ENCODE peak calls at places on chromosomes 16 and 17, in nine cellular contexts. G is breast epithelium; U is ovary; Q is GM23338; W is foreskin keratinocyte; N is progenitor cell of endocrine pancreas; C is GM10248; T is astrocyte of the spinal cord; D is CD4-positive, alpha-beta T cell. V is an unnamed sample.

GRCh38 chr16:87727346-87727745 is 38.4 kb downstream of the KLHDC4 start:
- DNase-seq in N (no peak), Q (no peak), T (no peak), C (no peak), D (no peak), W (no peak), G (no peak), U (no peak), V (no peak)

GRCh38 chr16:27408012-27408601 is 6.1 kb downstream of the IL21R start:
- DNase-seq in U (no peak), G (no peak), D (no peak), T (peak), W (peak), N (no peak), C (peak), Q (no peak), V (no peak)

GRCh38 chr16:19559242-19559910 is 3.9 kb downstream of the VPS35L start:
- DNase-seq in N (no peak), T (peak), D (peak), Q (peak), W (peak), G (no peak), C (peak), U (no peak), V (no peak)

GRCh38 chr17:40777459-40777858 is 4.9 kb downstream of the KRT27 start:
- DNase-seq in D (no peak), G (no peak), U (no peak), Q (no peak), W (no peak), C (no peak), N (no peak), T (no peak), V (no peak)

GRCh38 chr17:58665946-58666857 is 25.6 kb downstream of the TEX14 start:
- DNase-seq in N (no peak), T (no peak), W (peak), U (no peak), G (no peak), D (no peak), Q (no peak), C (no peak), V (no peak)

GRCh38 chr17:29451338-29451737 is 61.2 kb downstream of the TAOK1 start:
- DNase-seq in G (no peak), W (no peak), T (no peak), U (no peak), N (no peak), D (no peak), Q (no peak), C (no peak), V (no peak)

GRCh38 chr16:14560523-14560922 is 69.5 kb downstream of the PARN start:
- DNase-seq in N (no peak), D (no peak), T (no peak), Q (no peak), C (no peak), G (no peak), U (no peak), W (no peak), V (no peak)

GRCh38 chr16:80300876-80301275 is 239.9 kb upstream of the DYNLRB2 start:
- DNase-seq in Q (no peak), U (no peak), C (no peak), N (no peak), D (no peak), W (peak), G (no peak), T (peak), V (no peak)

GRCh38 chr17:2406271-2406902 is 5.5 kb upstream of the MNT start:
- DNase-seq in G (no peak), Q (no peak), T (no peak), U (no peak), D (no peak), W (peak), C (no peak), N (no peak), V (no peak)

GRCh38 chr16:4087099-4087885 is 28.9 kb downstream of the ADCY9 start:
- DNase-seq in D (no peak), N (no peak), C (no peak), W (no peak), G (no peak), U (no peak), T (no peak), Q (no peak), V (no peak)

GRCh38 chr17:66248285-66248684 is 19.1 kb upstream of the APOH start:
- DNase-seq in N (no peak), W (no peak), D (no peak), G (no peak), Q (no peak), T (no peak), C (no peak), U (no peak), V (no peak)

GRCh38 chr17:50710025-50710424 is 2.3 kb upstream of the ANKRD40 start:
- DNase-seq in D (no peak), U (no peak), Q (peak), G (no peak), N (no peak), W (no peak), T (no peak), C (no peak), V (no peak)

GRCh38 chr17:50712641-50713296 is 5.1 kb upstream of the ANKRD40 start:
- DNase-seq in N (no peak), G (no peak), Q (no peak), U (no peak), D (no peak), T (no peak), W (no peak), C (no peak), V (no peak)

GRCh38 chr17:50710650-50711049 is 2.9 kb upstream of the ANKRD40 start:
- DNase-seq in G (no peak), W (no peak), Q (no peak), D (no peak), C (no peak), T (no peak), U (no peak), N (no peak), V (no peak)

GRCh38 chr17:50707296-50708049 is at the start of gene ANKRD40:
- DNase-seq in D (peak), C (peak), N (peak), T (peak), G (peak), W (peak), Q (peak), U (peak), V (peak)

GRCh38 chr17:50708050-50709000 is 611 bp upstream of the ANKRD40 start:
- DNase-seq in C (no peak), Q (no peak), D (no peak), U (no peak), G (no peak), T (peak), W (no peak), N (no peak), V (no peak)
- TF ChIP-seq CTCF in C (peak), Q (no peak), D (no peak), U (peak), G (no peak), T (no peak), W (no peak), N (no peak), V (no peak)

GRCh38 chr17:64320613-64321553 is 57.8 kb upstream of the TEX2 start:
- DNase-seq in Q (peak), W (peak), G (no peak), U (peak), T (peak), N (peak), D (peak), C (peak), V (peak)
- TF ChIP-seq CTCF in Q (peak), W (peak), G (peak), U (peak), T (peak), N (peak), D (peak), C (peak), V (peak)

DNA sequence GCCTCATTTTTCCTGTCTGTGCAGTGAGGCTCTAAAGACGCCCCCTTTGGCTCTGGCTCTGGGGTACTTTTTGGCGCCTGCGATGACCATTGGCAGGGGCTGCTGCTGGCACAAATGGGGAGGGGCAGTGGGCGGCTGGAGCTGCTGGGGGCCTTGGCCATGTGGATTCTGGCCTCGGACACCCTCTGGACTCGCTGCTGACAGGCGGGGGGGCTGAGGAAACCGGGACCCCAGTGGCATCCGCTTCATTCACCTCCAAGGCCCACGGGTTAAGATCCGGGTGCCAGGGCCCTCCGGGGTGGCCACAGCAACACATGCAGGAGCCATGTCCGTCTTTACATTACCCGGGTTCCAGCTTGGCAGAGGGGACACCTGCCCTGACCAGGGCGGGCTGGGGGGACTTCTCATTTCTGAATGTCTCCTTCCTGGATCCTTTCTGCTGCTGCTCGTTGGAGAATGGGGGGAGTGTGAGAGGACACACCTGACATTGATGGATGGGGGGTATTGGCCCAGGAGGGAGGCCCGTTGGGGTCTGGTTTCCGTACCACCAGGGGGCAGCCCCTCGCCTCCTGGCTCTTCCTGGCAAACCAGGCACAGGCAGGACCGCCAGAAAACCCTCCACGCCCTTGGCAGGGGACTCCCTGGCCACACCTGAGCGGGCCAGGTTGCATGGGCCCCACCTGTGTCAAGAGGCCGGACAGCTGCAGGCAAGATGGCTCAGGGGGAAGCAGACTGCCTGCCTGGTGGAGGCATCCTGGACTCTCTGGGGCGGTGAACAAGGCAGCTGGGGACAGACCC is 21.8 kb downstream of the GSE1 start:
- DNase-seq in T (no peak), N (no peak), C (no peak), U (no peak), Q (peak), D (no peak), G (no peak), W (no peak), V (no peak)
- TF ChIP-seq CTCF in T (peak), N (peak), C (no peak), U (no peak), Q (peak), D (no peak), G (no peak), W (peak), V (no peak)

GRCh38 chr17:76356803-76357456 is 3.2 kb upstream of the PRPSAP1 start:
- DNase-seq in Q (no peak), G (no peak), D (no peak), U (no peak), W (no peak), T (no peak), N (no peak), C (no peak), V (no peak)

GRCh38 chr17:76354747-76355310 is 1.1 kb upstream of the PRPSAP1 start:
- DNase-seq in W (no peak), T (no peak), N (no peak), G (no peak), D (no peak), C (no peak), Q (peak), U (no peak), V (no peak)

GRCh38 chr17:76353004-76353598 is 615 bp downstream of the PRPSAP1 start:
- DNase-seq in C (peak), Q (peak), N (no peak), G (no peak), U (peak), D (no peak), T (no peak), W (no peak), V (peak)

GRCh38 chr17:76353599-76354316 is at the start of gene PRPSAP1:
- DNase-seq in Q (peak), W (peak), C (peak), T (peak), G (peak), D (peak), U (peak), N (peak), V (peak)

GRCh38 chr17:76354317-76354729 is 607 bp upstream of the PRPSAP1 start:
- DNase-seq in W (no peak), U (no peak), T (no peak), D (no peak), G (no peak), N (no peak), Q (no peak), C (no peak), V (no peak)
- TF ChIP-seq CTCF in W (no peak), U (no peak), T (no peak), D (no peak), G (no peak), N (no peak), Q (no peak), C (no peak), V (no peak)

DNA sequence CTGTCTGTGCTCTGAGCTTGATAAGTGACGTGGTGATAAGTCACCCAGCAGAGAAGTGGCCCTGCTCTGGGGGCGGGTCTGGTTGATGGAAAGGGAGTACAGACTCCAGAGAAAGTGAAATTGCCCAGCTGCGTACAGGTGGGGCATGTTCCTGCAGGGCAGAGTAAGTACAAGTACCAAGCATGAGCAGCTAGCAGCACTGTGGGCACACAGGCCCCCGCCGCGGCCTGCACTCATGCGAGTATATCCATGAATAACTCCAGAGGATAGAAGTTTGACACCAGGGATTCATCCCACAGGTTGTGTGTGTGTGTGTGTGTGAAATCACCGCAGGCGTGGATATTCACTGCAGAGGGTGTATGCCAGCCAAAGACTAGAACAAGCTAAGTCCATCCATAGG is 13.2 kb downstream of the DNAI2 start:
- DNase-seq in D (no peak), G (no peak), N (no peak), T (no peak), Q (no peak), U (no peak), C (no peak), W (no peak), V (no peak)
- TF ChIP-seq CTCF in D (no peak), G (no peak), N (no peak), T (no peak), Q (no peak), U (no peak), C (no peak), W (no peak), V (no peak)

GRCh38 chr16:67150058-67150832 is 553 bp downstream of the B3GNT9 start:
- DNase-seq in W (peak), N (no peak), C (peak), T (peak), U (peak), Q (peak), G (no peak), D (no peak), V (peak)
- TF ChIP-seq CTCF in W (peak), N (no peak), C (no peak), T (no peak), U (no peak), Q (peak), G (no peak), D (peak), V (no peak)

GRCh38 chr17:31594416-31594815 is 202.9 kb downstream of the RAB11FIP4 start:
- DNase-seq in W (no peak), G (no peak), U (no peak), T (no peak), N (no peak), Q (no peak), D (no peak), C (no peak), V (no peak)
- TF ChIP-seq CTCF in W (no peak), G (no peak), U (no peak), T (no peak), N (no peak), Q (no peak), D (no peak), C (no peak), V (no peak)

V was measured in heart left ventricle.